ENCODE peak calls at places on chromosome 15, in ten cellular contexts. F is NCI-H2171; M is GM13976; O is NCI-H1092; V is activated CD4-positive, CD25-positive, alpha-beta regulatory T cell treated with anti-CD3 and anti-CD28 coated beads, Interleukin-2, amount 50 U/mL, for 16 hours; J is AG10803; A is upper lobe of right lung; W is right lobe of liver; Q is NCI-H69; L is psoas muscle. Z is an unnamed sample.

GRCh38 chr15:25735550-25736384 is 127.4 kb downstream of the ATP10A start:
- DNase-seq in W (no peak), Q (no peak), F (peak; percentile 4), J (no peak), M (no peak), V (no peak), L (no peak), O (no peak), A (no peak), Z (no peak)

GRCh38 chr15:56989411-56989924 is 71.0 kb downstream of the TCF12 start:
- DNase-seq in A (no peak), V (no peak), M (no peak), J (no peak), Q (peak; percentile 6), L (no peak), O (no peak), F (no peak), W (no peak), Z (peak; percentile 44)

GRCh38 chr15:65466901-65467300 is 44.2 kb upstream of the IGDCC4 start:
- DNase-seq in A (no peak), W (no peak), Q (no peak), M (no peak), O (no peak), L (no peak), V (no peak), F (no peak), J (no peak), Z (no peak)

GRCh38 chr15:33994005-33994615 is 25.8 kb downstream of the CHRM5 start:
- DNase-seq in W (no peak), A (no peak), M (no peak), Q (peak; percentile 58), J (peak; percentile 18), O (peak; percentile 18), V (no peak), F (peak; percentile 12), L (no peak), Z (peak; percentile 51)

GRCh38 chr15:71651750-71652186 is 158.6 kb upstream of the NR2E3 start:
- DNase-seq in M (peak; percentile 20), J (peak; percentile 53), F (no peak), Q (peak; percentile 56), A (no peak), W (peak; percentile 19), O (no peak), V (no peak), L (no peak), Z (peak; percentile 54)

GRCh38 chr15:99994849-99995248 is 261.6 kb upstream of the LYSMD4 start:
- DNase-seq in V (no peak), F (no peak), L (no peak), Q (no peak), J (no peak), A (peak; percentile 40), W (peak; percentile 3), O (no peak), M (no peak), Z (no peak)

GRCh38 chr15:65033659-65034269 is 4.3 kb upstream of the MTFMT start:
- DNase-seq in A (no peak), W (no peak), F (peak; percentile 11), L (no peak), O (peak; percentile 2), M (peak; percentile 71), Q (peak; percentile 77), J (peak; percentile 52), V (no peak), Z (peak; percentile 71)

GRCh38 chr15:68310811-68311463 is 33.4 kb downstream of the FEM1B start:
- DNase-seq in L (no peak), W (no peak), F (no peak), Q (no peak), A (no peak), O (no peak), V (no peak), J (no peak), M (peak; percentile 11), Z (no peak)

GRCh38 chr15:37773111-37773860 is 161.2 kb upstream of the TMCO5A start:
- DNase-seq in A (no peak), M (no peak), F (no peak), O (no peak), W (no peak), J (peak; percentile 82), Q (no peak), L (no peak), V (no peak), Z (peak; percentile 65)

GRCh38 chr15:40118473-40118872 is 9.8 kb upstream of the BMF start:
- DNase-seq in Q (no peak), M (no peak), F (no peak), J (no peak), V (no peak), O (no peak), L (no peak), W (no peak), A (no peak), Z (no peak)

GRCh38 chr15:98506172-98506571 is 142.2 kb upstream of the IGF1R start:
- DNase-seq in A (no peak), Q (no peak), J (no peak), F (no peak), W (no peak), V (no peak), O (no peak), L (no peak), M (no peak), Z (no peak)

GRCh38 chr15:37038036-37038715 is 62.2 kb downstream of the MEIS2 start:
- DNase-seq in Q (peak; percentile 98), O (no peak), V (no peak), W (no peak), M (no peak), A (no peak), F (no peak), L (no peak), J (no peak), Z (no peak)

GRCh38 chr15:32844118-32844711 is 126.4 kb downstream of the GREM1 start:
- DNase-seq in J (peak; percentile 59), Q (peak; percentile 72), W (no peak), V (no peak), L (no peak), A (no peak), F (no peak), O (peak; percentile 7), M (peak; percentile 45), Z (peak; percentile 55)

GRCh38 chr15:38424101-38424552 is 29.8 kb upstream of the FAM98B start:
- DNase-seq in M (no peak), Q (no peak), O (no peak), A (no peak), V (no peak), L (no peak), F (no peak), J (no peak), W (no peak), Z (peak; percentile 31)

GRCh38 chr15:86403914-86404583 is 324.4 kb downstream of the AGBL1 start:
- DNase-seq in L (no peak), O (no peak), Q (no peak), M (no peak), F (no peak), V (no peak), W (no peak), J (no peak), A (no peak), Z (no peak)

GRCh38 chr15:62698646-62699045 is 343.9 kb upstream of the TPM1 start:
- DNase-seq in F (no peak), W (no peak), J (no peak), L (no peak), M (no peak), A (no peak), O (no peak), V (no peak), Q (no peak), Z (no peak)

GRCh38 chr15:85164841-85165466 is 183.3 kb downstream of the PDE8A start:
- DNase-seq in O (no peak), W (no peak), F (no peak), J (no peak), V (no peak), A (no peak), L (no peak), M (no peak), Q (peak; percentile 5), Z (no peak)

GRCh38 chr15:92393287-92393993 is at the start of gene ST8SIA2:
- DNase-seq in W (no peak), Q (peak; percentile 68), F (peak; percentile 53), M (peak; percentile 26), J (peak; percentile 40), V (no peak), O (peak; percentile 31), A (no peak), L (peak; percentile 59), Z (no peak)

GRCh38 chr15:63843901-63844317 is 10.2 kb upstream of the HERC1 start:
- DNase-seq in V (no peak), J (peak; percentile 25), Q (no peak), O (no peak), F (no peak), M (no peak), W (no peak), A (no peak), L (no peak), Z (peak; percentile 65)

GRCh38 chr15:100111103-100112060 is 230.4 kb downstream of the ADAMTS17 start:
- DNase-seq in V (no peak), Q (no peak), O (no peak), A (peak; percentile 58), L (peak; percentile 79), J (peak; percentile 72), M (no peak), W (no peak), F (no peak), Z (peak; percentile 86)

GRCh38 chr15:101045835-101046691 is 126.9 kb downstream of the LRRK1 start:
- DNase-seq in Q (no peak), V (no peak), F (no peak), J (no peak), M (no peak), W (no peak), A (peak; percentile 48), L (no peak), O (no peak), Z (no peak)

GRCh38 chr15:37931868-37932267 is 2.6 kb upstream of the TMCO5A start:
- DNase-seq in L (no peak), F (no peak), O (no peak), W (no peak), M (no peak), Q (no peak), J (peak; percentile 34), V (no peak), A (no peak), Z (peak; percentile 64)

GRCh38 chr15:64134322-64134829 is 17.2 kb upstream of the SNX22 start:
- DNase-seq in V (no peak), O (no peak), A (peak; percentile 84), J (peak; percentile 39), W (peak; percentile 55), M (no peak), Q (no peak), L (no peak), F (no peak), Z (no peak)